ENCODE peak calls at places on chromosomes 16 and 17, in ten cellular contexts. Q, J, H, Z, C, X, I, O, P and E are unnamed samples.

GRCh38 chr16:84143784-84144199 is 1.2 kb downstream of the HSDL1 start:
- DNase-seq in Q (no peak), J (no peak), H (peak), Z (no peak), C (no peak), X (no peak), I (no peak), O (peak), P (no peak), E (no peak)

GRCh38 chr17:68349157-68349556 is 57.9 kb downstream of the ARSG start:
- DNase-seq in Q (no peak), J (no peak), H (no peak), Z (no peak), C (no peak), X (no peak), I (no peak), O (no peak), P (no peak), E (no peak)

GRCh38 chr17:66580178-66580577 is 254.7 kb upstream of the CACNG5 start:
- DNase-seq in Q (no peak), J (no peak), H (peak), Z (peak), C (no peak), X (peak), I (peak), O (peak), P (no peak), E (no peak)

GRCh38 chr17:63304704-63305261 is 141.3 kb downstream of the CYB561 start:
- DNase-seq in Q (no peak), J (no peak), H (peak), Z (no peak), C (no peak), X (no peak), I (no peak), O (no peak), P (no peak), E (no peak)

GRCh38 chr17:42387663-42388380 is 420 bp downstream of the STAT3 start:
- DNase-seq in Q (no peak), J (no peak), H (peak), Z (peak), C (peak), X (no peak), I (peak), O (peak), P (peak), E (peak)

GRCh38 chr17:81885869-81886548 is 5.4 kb downstream of the ALYREF start:
- DNase-seq in Q (no peak), J (peak), H (no peak), Z (no peak), C (no peak), X (no peak), I (no peak), O (peak), P (no peak), E (no peak)

GRCh38 chr16:78720416-78720815 is 621.0 kb downstream of the WWOX start:
- DNase-seq in Q (no peak), J (no peak), H (no peak), Z (no peak), C (no peak), X (no peak), I (no peak), O (no peak), P (no peak), E (no peak)

GRCh38 chr16:19119564-19119963 is 5.8 kb downstream of the ITPRIPL2 start:
- DNase-seq in Q (no peak), J (peak), H (no peak), Z (no peak), C (peak), X (no peak), I (no peak), O (peak), P (no peak), E (no peak)

GRCh38 chr16:85607331-85607765 is 5.8 kb upstream of the GSE1 start:
- DNase-seq in Q (no peak), J (no peak), H (peak), Z (no peak), C (no peak), X (no peak), I (no peak), O (no peak), P (no peak), E (peak)

GRCh38 chr16:46916980-46917379 is 32.8 kb downstream of the GPT2 start:
- DNase-seq in Q (no peak), J (no peak), H (no peak), Z (no peak), C (no peak), X (no peak), I (no peak), O (no peak), P (no peak), E (peak)

GRCh38 chr17:2043785-2044184 is 2.0 kb downstream of the OVCA2 start:
- DNase-seq in Q (no peak), J (peak), H (no peak), Z (no peak), C (no peak), X (no peak), I (no peak), O (no peak), P (no peak), E (no peak)

GRCh38 chr17:34665150-34665802 is 85.9 kb downstream of the TMEM132E start:
- DNase-seq in Q (no peak), J (no peak), H (no peak), Z (no peak), C (no peak), X (no peak), I (no peak), O (no peak), P (peak), E (peak)

GRCh38 chr16:25838724-25839186 is 147.0 kb downstream of the HS3ST4 start:
- DNase-seq in Q (no peak), J (peak), H (peak), Z (no peak), C (peak), X (no peak), I (peak), O (peak), P (no peak), E (peak)

GRCh38 chr16:54283735-54284318 is 2.8 kb downstream of the IRX3 start:
- DNase-seq in Q (no peak), J (no peak), H (peak), Z (no peak), C (no peak), X (no peak), I (no peak), O (no peak), P (no peak), E (no peak)

GRCh38 chr17:4365628-4366311 is 705 bp downstream of the UBE2G1 start:
- DNase-seq in Q (no peak), J (no peak), H (peak), Z (peak), C (no peak), X (peak), I (peak), O (peak), P (peak), E (peak)

GRCh38 chr17:17840751-17841591 is 4.2 kb upstream of the SREBF1 start:
- DNase-seq in Q (no peak), J (peak), H (peak), Z (no peak), C (peak), X (peak), I (no peak), O (peak), P (no peak), E (no peak)

GRCh38 chr17:51995797-51996403 is 162.6 kb downstream of the CA10 start:
- DNase-seq in Q (no peak), J (peak), H (no peak), Z (no peak), C (peak), X (no peak), I (no peak), O (no peak), P (no peak), E (no peak)

GRCh38 chr17:45073414-45074070 is 12.4 kb downstream of the NMT1 start:
- DNase-seq in Q (no peak), J (no peak), H (no peak), Z (no peak), C (no peak), X (no peak), I (no peak), O (no peak), P (no peak), E (no peak)

GRCh38 chr16:86836503-86837125 is 258.3 kb downstream of the FOXL1 start:
- DNase-seq in Q (no peak), J (peak), H (no peak), Z (no peak), C (peak), X (no peak), I (no peak), O (peak), P (no peak), E (no peak)

GRCh38 chr17:8222630-8223355 is 12.4 kb upstream of the AURKB start:
- DNase-seq in Q (peak), J (peak), H (peak), Z (peak), C (peak), X (peak), I (peak), O (peak), P (peak), E (peak)

GRCh38 chr17:74877592-74878543 is 5.1 kb upstream of the FDXR start:
- DNase-seq in Q (no peak), J (peak), H (no peak), Z (peak), C (peak), X (no peak), I (peak), O (peak), P (no peak), E (no peak)

GRCh38 chr17:43356999-43357398 is 41.8 kb upstream of the ARL4D start:
- DNase-seq in Q (no peak), J (peak), H (no peak), Z (no peak), C (peak), X (no peak), I (no peak), O (peak), P (no peak), E (no peak)

GRCh38 chr16:47617732-47618131 is 156.6 kb downstream of the PHKB start:
- DNase-seq in Q (no peak), J (no peak), H (peak), Z (no peak), C (no peak), X (no peak), I (no peak), O (no peak), P (no peak), E (no peak)

GRCh38 chr16:74456290-74456625 is 35.0 kb upstream of the CLEC18B start:
- DNase-seq in Q (no peak), J (no peak), H (no peak), Z (no peak), C (no peak), X (no peak), I (no peak), O (no peak), P (no peak), E (no peak)

GRCh38 chr16:66286527-66286926 is 80.0 kb upstream of the CDH5 start:
- DNase-seq in Q (no peak), J (no peak), H (no peak), Z (no peak), C (no peak), X (no peak), I (no peak), O (no peak), P (no peak), E (no peak)

GRCh38 chr17:72502111-72502939 is 381.5 kb downstream of the SOX9 start:
- DNase-seq in Q (no peak), J (no peak), H (peak), Z (no peak), C (no peak), X (no peak), I (peak), O (no peak), P (no peak), E (no peak)

GRCh38 chr17:61249649-61250301 is 149.9 kb upstream of the TBX2 start:
- DNase-seq in Q (no peak), J (no peak), H (no peak), Z (no peak), C (no peak), X (no peak), I (no peak), O (no peak), P (no peak), E (no peak)

GRCh38 chr17:74282587-74283370 is 8.7 kb downstream of the DNAI2 start:
- DNase-seq in Q (no peak), J (peak), H (no peak), Z (no peak), C (peak), X (no peak), I (no peak), O (no peak), P (peak), E (peak)

GRCh38 chr16:86016201-86016965 is 117.4 kb downstream of the IRF8 start:
- DNase-seq in Q (no peak), J (peak), H (peak), Z (peak), C (peak), X (peak), I (peak), O (peak), P (no peak), E (peak)

GRCh38 chr17:957856-958421 is 21.6 kb downstream of the NXN start:
- DNase-seq in Q (no peak), J (no peak), H (no peak), Z (peak), C (peak), X (no peak), I (no peak), O (peak), P (no peak), E (no peak)

GRCh38 chr16:35391328-35391727 is 1931.9 kb downstream of the TP53TG3F start:
- DNase-seq in Q (no peak), J (peak), H (peak), Z (no peak), C (no peak), X (no peak), I (peak), O (peak), P (no peak), E (peak)

GRCh38 chr17:31733326-31733725 is 125.7 kb downstream of the COPRS start:
- DNase-seq in Q (no peak), J (no peak), H (peak), Z (no peak), C (no peak), X (no peak), I (no peak), O (no peak), P (no peak), E (no peak)

GRCh38 chr17:81510798-81511549 is 1.6 kb downstream of the ACTG1 start:
- DNase-seq in Q (no peak), J (peak), H (no peak), Z (peak), C (no peak), X (no peak), I (no peak), O (peak), P (peak), E (peak)

GRCh38 chr17:32565401-32565800 is 78.6 kb downstream of the CDK5R1 start:
- DNase-seq in Q (no peak), J (no peak), H (no peak), Z (no peak), C (no peak), X (no peak), I (no peak), O (no peak), P (no peak), E (no peak)

GRCh38 chr17:78383725-78384471 is 5.4 kb downstream of the PGS1 start:
- DNase-seq in Q (peak), J (peak), H (no peak), Z (no peak), C (peak), X (peak), I (peak), O (peak), P (peak), E (no peak)

GRCh38 chr17:13491916-13492315 is 109.8 kb downstream of the HS3ST3A1 start:
- DNase-seq in Q (no peak), J (no peak), H (no peak), Z (no peak), C (no peak), X (no peak), I (no peak), O (no peak), P (no peak), E (no peak)

GRCh38 chr17:74432484-74433391 is 850 bp downstream of the GPRC5C start:
- DNase-seq in Q (no peak), J (peak), H (peak), Z (peak), C (no peak), X (no peak), I (no peak), O (no peak), P (no peak), E (no peak)

GRCh38 chr16:78461496-78461938 is 362.1 kb downstream of the WWOX start:
- DNase-seq in Q (no peak), J (peak), H (no peak), Z (no peak), C (no peak), X (no peak), I (no peak), O (no peak), P (no peak), E (no peak)

GRCh38 chr16:49216593-49216992 is 65.0 kb downstream of the CBLN1 start:
- DNase-seq in Q (no peak), J (no peak), H (no peak), Z (no peak), C (no peak), X (no peak), I (no peak), O (no peak), P (no peak), E (no peak)

GRCh38 chr16:88282221-88283041 is 100.3 kb upstream of the ZNF469 start:
- DNase-seq in Q (no peak), J (no peak), H (no peak), Z (no peak), C (peak), X (no peak), I (peak), O (no peak), P (no peak), E (no peak)
- H3K27ac ChIP-seq in Q (no peak), J (no peak), H (no peak), Z (no peak), C (peak), X (no peak), I (no peak), O (no peak), P (no peak), E (no peak)

GRCh38 chr17:28552201-28552999 is at the start of gene UNC119:
- DNase-seq in Q (no peak), J (peak), H (peak), Z (peak), C (peak), X (peak), I (peak), O (peak), P (peak), E (peak)
- H3K27ac ChIP-seq in Q (peak), J (no peak), H (no peak), Z (peak), C (peak), X (peak), I (peak), O (peak), P (peak), E (peak)

GRCh38 chr16:3949287-3949686 is 68.8 kb upstream of the CREBBP start:
- DNase-seq in Q (no peak), J (no peak), H (no peak), Z (peak), C (no peak), X (peak), I (no peak), O (no peak), P (no peak), E (no peak)

GRCh38 chr16:3948378-3948995 is 68.0 kb upstream of the CREBBP start:
- DNase-seq in Q (no peak), J (no peak), H (no peak), Z (peak), C (no peak), X (no peak), I (no peak), O (no peak), P (no peak), E (no peak)

GRCh38 chr16:3950343-3951193 is 70.1 kb upstream of the CREBBP start:
- DNase-seq in Q (no peak), J (peak), H (no peak), Z (peak), C (peak), X (peak), I (peak), O (peak), P (no peak), E (no peak)

GRCh38 chr16:3951861-3952332 is 71.4 kb upstream of the CREBBP start:
- DNase-seq in Q (no peak), J (no peak), H (no peak), Z (peak), C (no peak), X (no peak), I (no peak), O (no peak), P (no peak), E (no peak)

DNA sequence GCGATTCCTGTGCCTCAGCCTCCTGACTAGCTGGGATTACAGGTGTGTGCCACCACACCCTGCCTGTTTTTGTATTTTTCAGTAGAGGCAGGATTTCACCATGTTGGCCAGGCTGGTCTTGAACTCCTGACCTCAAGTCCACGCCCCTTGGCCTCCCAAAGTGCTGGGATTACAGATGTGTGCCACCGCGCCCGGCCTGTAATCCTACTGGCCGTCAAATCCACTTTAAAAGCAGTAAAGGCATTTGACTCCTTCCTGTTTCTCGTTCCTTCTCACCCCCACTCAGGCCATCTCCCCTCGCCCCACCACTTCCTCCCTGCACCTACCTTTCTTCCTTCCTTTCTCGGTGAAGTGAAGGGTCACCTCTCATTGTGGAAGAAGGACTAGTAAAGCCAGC is 69.4 kb upstream of the CREBBP start:
- DNase-seq in Q (no peak), J (no peak), H (no peak), Z (no peak), C (no peak), X (no peak), I (no peak), O (no peak), P (no peak), E (no peak)
- H3K27ac ChIP-seq in Q (peak), J (no peak), H (no peak), Z (peak), C (peak), X (peak), I (peak), O (peak), P (no peak), E (no peak)

DNA sequence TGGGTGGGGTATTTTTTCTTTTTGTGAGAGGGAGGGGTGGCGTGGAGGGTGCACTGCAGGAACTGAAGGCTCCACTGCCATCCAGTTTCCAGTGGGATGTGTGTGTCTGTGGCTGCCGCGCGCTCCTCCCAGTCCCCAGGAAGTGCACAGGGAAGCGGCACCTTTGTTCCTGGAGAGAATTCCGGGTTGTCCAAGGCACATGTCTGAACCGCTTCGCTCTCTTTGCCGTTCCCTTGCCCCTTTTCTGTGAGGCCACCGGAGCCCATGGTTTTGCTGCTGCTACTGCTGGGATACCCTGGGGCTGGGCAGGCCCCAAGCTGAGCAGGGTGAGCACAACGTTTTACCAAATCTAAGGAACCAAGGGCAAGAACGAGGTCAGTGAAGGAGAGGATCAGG is 19.5 kb downstream of the ACSF3 start:
- DNase-seq in Q (no peak), J (no peak), H (no peak), Z (no peak), C (no peak), X (no peak), I (no peak), O (no peak), P (no peak), E (no peak)
- H3K27ac ChIP-seq in Q (no peak), J (no peak), H (no peak), Z (no peak), C (no peak), X (no peak), I (no peak), O (no peak), P (peak), E (no peak)

DNA sequence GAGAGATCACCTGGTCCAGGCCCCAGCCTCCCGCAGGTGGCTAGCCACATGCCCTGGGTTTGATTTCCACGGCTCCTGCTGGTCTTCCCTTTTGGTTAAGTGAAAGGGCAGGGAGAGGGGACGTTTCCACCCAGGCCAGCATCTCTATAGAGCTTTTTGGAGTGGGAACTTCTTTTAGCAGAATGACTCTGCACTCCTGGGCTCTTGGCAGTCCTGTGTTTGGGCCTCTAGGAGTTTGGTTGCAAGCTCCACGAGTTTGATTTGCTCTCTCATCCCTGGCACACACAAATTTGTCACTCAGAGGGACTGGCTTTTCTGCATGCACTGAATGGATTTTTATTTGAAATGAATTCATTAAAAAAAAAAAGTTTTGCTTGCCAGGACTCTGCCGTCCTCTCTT is 32.8 kb downstream of the MSI2 start:
- DNase-seq in Q (no peak), J (no peak), H (no peak), Z (no peak), C (no peak), X (no peak), I (no peak), O (no peak), P (no peak), E (no peak)
- H3K27ac ChIP-seq in Q (no peak), J (no peak), H (no peak), Z (peak), C (no peak), X (peak), I (no peak), O (peak), P (no peak), E (peak)

GRCh38 chr16:2044541-2044940 is 3.1 kb downstream of the NTHL1 start:
- DNase-seq in Q (no peak), J (no peak), H (no peak), Z (no peak), C (no peak), X (no peak), I (no peak), O (no peak), P (no peak), E (no peak)
- H3K27ac ChIP-seq in Q (peak), J (no peak), H (no peak), Z (no peak), C (peak), X (peak), I (no peak), O (no peak), P (no peak), E (no peak)